ENCODE peak calls at places on chromosomes 13 and 19, in four cellular contexts. A is left colon, K is upper lobe of left lung, H is SW 1271. O is an unnamed sample.
A peak's percentile ranks its signal among the peaks of the same experiment; 100 is the strongest.

GRCh38 chr19:18523841-18524240 is 2.0 kb upstream of the ELL start:
- DNase-seq in A (no peak), K (no peak), H (no peak), O (no peak)

GRCh38 chr13:23621316-23621645 is 51.1 kb downstream of the TNFRSF19 start:
- DNase-seq in A (no peak), K (no peak), H (no peak), O (no peak)

GRCh38 chr19:5891938-5892771 is 11.4 kb downstream of the NDUFA11 start:
- DNase-seq in A (peak; percentile 63), K (peak; percentile 40), H (no peak), O (no peak)

GRCh38 chr13:41500501-41500900 is 43.2 kb downstream of the RGCC start:
- DNase-seq in A (peak; percentile 48), K (no peak), H (no peak), O (no peak)

GRCh38 chr19:10991076-10991475 is 30.2 kb downstream of the SMARCA4 start:
- DNase-seq in A (no peak), K (no peak), H (no peak), O (no peak)

GRCh38 chr19:409515-410242 is 732 bp upstream of the C2CD4C start:
- DNase-seq in A (no peak), K (peak; percentile 14), H (no peak), O (no peak)

GRCh38 chr13:23637813-23638212 is 67.6 kb downstream of the TNFRSF19 start:
- DNase-seq in A (no peak), K (no peak), H (no peak), O (no peak)

GRCh38 chr19:40521276-40521675 is 54.5 kb downstream of the SPTBN4 start:
- DNase-seq in A (no peak), K (no peak), H (no peak), O (no peak)

GRCh38 chr13:99035715-99036114 is 57.9 kb upstream of the DOCK9 start:
- DNase-seq in A (no peak), K (no peak), H (no peak), O (no peak)

GRCh38 chr19:36046443-36047050 is 7.5 kb downstream of the THAP8 start:
- DNase-seq in A (no peak), K (no peak), H (no peak), O (no peak)

GRCh38 chr13:39232401-39232980 is 194.2 kb downstream of the NHLRC3 start:
- DNase-seq in A (no peak), K (no peak), H (no peak), O (no peak)

GRCh38 chr13:109673477-109673876 is 112.9 kb downstream of the IRS2 start:
- DNase-seq in A (no peak), K (no peak), H (no peak), O (no peak)

GRCh38 chr19:17097593-17098126 is 22.1 kb downstream of the MYO9B start:
- DNase-seq in A (no peak), K (peak; percentile 57), H (no peak), O (no peak)

O was measured in right atrium auricular region.